ENCODE peak calls at places on chromosome 21, in seven cellular contexts. A, G, I, F, Z, L and T are unnamed samples.
A peak's percentile ranks its signal among the peaks of the same experiment; 100 is the strongest.

GRCh38 chr21:46618738-46619369 is 14.0 kb upstream of the S100B start:
- DNase-seq in A (no peak), G (no peak), I (no peak), F (no peak), Z (no peak), L (no peak), T (no peak)

GRCh38 chr21:41170442-41170841 is 2.5 kb downstream of the BACE2 start:
- DNase-seq in A (peak; percentile 74), G (no peak), I (peak; percentile 13), F (no peak), Z (peak; percentile 39), L (no peak), T (peak; percentile 80)

GRCh38 chr21:33286600-33287456 is 20.7 kb downstream of the IL10RB start:
- DNase-seq in A (no peak), G (peak; percentile 38), I (no peak), F (no peak), Z (no peak), L (peak; percentile 80), T (no peak)

GRCh38 chr21:40757366-40757765 is 89.6 kb downstream of the DSCAM start:
- DNase-seq in A (no peak), G (no peak), I (no peak), F (no peak), Z (no peak), L (no peak), T (no peak)

GRCh38 chr21:40047993-40048730 is 180.9 kb downstream of the PCP4 start:
- DNase-seq in A (no peak), G (no peak), I (no peak), F (no peak), Z (no peak), L (no peak), T (peak; percentile 74)

GRCh38 chr21:42496839-42497202 is 797 bp upstream of the RSPH1 start:
- DNase-seq in A (no peak), G (no peak), I (no peak), F (no peak), Z (no peak), L (no peak), T (peak; percentile 37)

GRCh38 chr21:44454747-44455523 is at the start of gene LRRC3:
- DNase-seq in A (peak; percentile 94), G (peak; percentile 73), I (peak; percentile 83), F (peak; percentile 37), Z (peak; percentile 75), L (no peak), T (peak; percentile 96)

GRCh38 chr21:20996421-20997307 is 1.5 kb upstream of the NCAM2 start:
- DNase-seq in A (peak; percentile 31), G (no peak), I (no peak), F (no peak), Z (no peak), L (no peak), T (no peak)

GRCh38 chr21:42061195-42061865 is 9.8 kb upstream of the UMODL1 start:
- DNase-seq in A (no peak), G (no peak), I (no peak), F (no peak), Z (no peak), L (no peak), T (no peak)

GRCh38 chr21:37047079-37047478 is 25.8 kb downstream of the PIGP start:
- DNase-seq in A (no peak), G (no peak), I (no peak), F (no peak), Z (no peak), L (no peak), T (no peak)

GRCh38 chr21:43667191-43667904 is 8.0 kb downstream of the RRP1B start:
- DNase-seq in A (no peak), G (no peak), I (no peak), F (no peak), Z (no peak), L (no peak), T (no peak)

GRCh38 chr21:22900511-22900910 is 1902.3 kb downstream of the NCAM2 start:
- DNase-seq in A (no peak), G (no peak), I (no peak), F (no peak), Z (no peak), L (no peak), T (no peak)

GRCh38 chr21:33815153-33815707 is 100.4 kb downstream of the ATP5PO start:
- DNase-seq in A (no peak), G (no peak), I (no peak), F (no peak), Z (no peak), L (no peak), T (no peak)

GRCh38 chr21:40658237-40658636 is 188.7 kb downstream of the DSCAM start:
- DNase-seq in A (no peak), G (no peak), I (no peak), F (no peak), Z (no peak), L (no peak), T (no peak)

GRCh38 chr21:22209304-22209700 is 1211.1 kb downstream of the NCAM2 start:
- DNase-seq in A (no peak), G (no peak), I (no peak), F (no peak), Z (no peak), L (no peak), T (no peak)

GRCh38 chr21:31611445-31611844 is 48.0 kb upstream of the SOD1 start:
- DNase-seq in A (no peak), G (no peak), I (no peak), F (no peak), Z (no peak), L (no peak), T (no peak)

GRCh38 chr21:29342394-29342957 is 43.8 kb downstream of the BACH1 start:
- DNase-seq in A (peak; percentile 34), G (no peak), I (peak; percentile 26), F (no peak), Z (no peak), L (peak; percentile 72), T (no peak)

GRCh38 chr21:45299026-45299863 is 11.6 kb upstream of the POFUT2 start:
- DNase-seq in A (no peak), G (no peak), I (no peak), F (no peak), Z (no peak), L (no peak), T (no peak)

GRCh38 chr21:21664871-21665270 is 666.7 kb downstream of the NCAM2 start:
- DNase-seq in A (no peak), G (no peak), I (no peak), F (no peak), Z (no peak), L (no peak), T (no peak)

GRCh38 chr21:46081022-46081861 is 16.7 kb upstream of the COL6A2 start:
- DNase-seq in A (no peak), G (no peak), I (no peak), F (no peak), Z (peak; percentile 8), L (no peak), T (no peak)

GRCh38 chr21:31195334-31196015 is 148.6 kb downstream of the TIAM1 start:
- DNase-seq in A (no peak), G (no peak), I (no peak), F (no peak), Z (no peak), L (no peak), T (no peak)

GRCh38 chr21:45590246-45590725 is 48.0 kb upstream of the SLC19A1 start:
- DNase-seq in A (peak; percentile 76), G (no peak), I (peak; percentile 77), F (no peak), Z (peak; percentile 55), L (no peak), T (peak; percentile 38)

GRCh38 chr21:26098758-26099157 is 71.8 kb downstream of the APP start:
- DNase-seq in A (no peak), G (no peak), I (no peak), F (no peak), Z (no peak), L (no peak), T (no peak)

GRCh38 chr21:45313682-45314081 is 26.0 kb upstream of the POFUT2 start:
- DNase-seq in A (no peak), G (no peak), I (no peak), F (no peak), Z (no peak), L (no peak), T (no peak)

GRCh38 chr21:43276811-43277210 is 108.0 kb downstream of the CRYAA start:
- DNase-seq in A (no peak), G (no peak), I (no peak), F (no peak), Z (no peak), L (no peak), T (no peak)

GRCh38 chr21:29499734-29500343 is 201.1 kb downstream of the BACH1 start:
- DNase-seq in A (peak; percentile 39), G (peak; percentile 32), I (peak; percentile 1), F (no peak), Z (no peak), L (peak; percentile 17), T (peak; percentile 80)

GRCh38 chr21:14863745-14864210 is 201.0 kb downstream of the NRIP1 start:
- DNase-seq in A (no peak), G (no peak), I (no peak), F (no peak), Z (no peak), L (no peak), T (no peak)

GRCh38 chr21:46099476-46099875 is 1.6 kb downstream of the COL6A2 start:
- DNase-seq in A (peak; percentile 26), G (no peak), I (no peak), F (no peak), Z (peak; percentile 8), L (no peak), T (peak; percentile 13)

GRCh38 chr21:32007461-32007860 is 134.6 kb downstream of the HUNK start:
- DNase-seq in A (no peak), G (no peak), I (no peak), F (no peak), Z (no peak), L (peak; percentile 81), T (no peak)